ENCODE peak calls at places on chromosomes 16 and 17, in five cellular contexts. R is A673, J is endothelial cell of umbilical vein, C is MM.1S, G is PC-9. X is an unnamed sample.

GRCh38 chr17:31398381-31399275 is 7.2 kb downstream of the RAB11FIP4 start:
- DNase-seq in R (no peak), J (no peak), C (no peak), G (no peak), X (no peak)

GRCh38 chr16:2523801-2524231 is 3.6 kb downstream of the AMDHD2 start:
- DNase-seq in R (no peak), J (no peak), C (no peak), G (no peak), X (no peak)

GRCh38 chr17:70053241-70054234 is 21.5 kb upstream of the KCNJ16 start:
- DNase-seq in R (no peak), J (peak; percentile 68), C (no peak), G (no peak), X (no peak)

GRCh38 chr16:30658731-30659506 is 688 bp downstream of the FBRS start:
- DNase-seq in R (peak; percentile 99), J (no peak), C (peak; percentile 89), G (peak; percentile 90), X (peak; percentile 94)

GRCh38 chr17:76053230-76054111 is 18.8 kb downstream of the SRP68 start:
- DNase-seq in R (peak; percentile 75), J (peak; percentile 79), C (no peak), G (peak; percentile 79), X (no peak)

GRCh38 chr16:64907844-64908243 is 214.0 kb downstream of the CDH11 start:
- DNase-seq in R (no peak), J (no peak), C (no peak), G (no peak), X (no peak)

GRCh38 chr17:69607162-69607834 is 192.8 kb downstream of the MAP2K6 start:
- DNase-seq in R (peak; percentile 77), J (peak; percentile 89), C (peak; percentile 82), G (no peak), X (peak; percentile 84)

GRCh38 chr17:4710693-4711634 is 532 bp downstream of the ARRB2 start:
- DNase-seq in R (no peak), J (no peak), C (no peak), G (no peak), X (no peak)

GRCh38 chr17:64653325-64653984 is 8.7 kb downstream of the SMURF2 start:
- DNase-seq in R (no peak), J (no peak), C (no peak), G (no peak), X (no peak)

GRCh38 chr16:1960665-1961630 is 1.6 kb downstream of the NDUFB10 start:
- DNase-seq in R (peak; percentile 83), J (peak; percentile 39), C (no peak), G (peak; percentile 60), X (peak; percentile 37)

GRCh38 chr17:10768766-10769383 is 35.0 kb downstream of the TMEM238L start:
- DNase-seq in R (no peak), J (no peak), C (no peak), G (no peak), X (no peak)

GRCh38 chr17:34533811-34534527 is 45.4 kb upstream of the TMEM132E start:
- DNase-seq in R (no peak), J (no peak), C (no peak), G (no peak), X (no peak)

GRCh38 chr16:81198635-81199034 is 39.9 kb upstream of the BCO1 start:
- DNase-seq in R (no peak), J (no peak), C (no peak), G (no peak), X (no peak)

GRCh38 chr16:68273896-68274295 is 9.6 kb downstream of the SLC7A6 start:
- DNase-seq in R (no peak), J (no peak), C (no peak), G (no peak), X (no peak)

GRCh38 chr17:19705771-19706770 is 10.3 kb downstream of the SLC47A2 start:
- DNase-seq in R (no peak), J (no peak), C (no peak), G (no peak), X (peak; percentile 70)

GRCh38 chr17:44969144-44969780 is 1.2 kb upstream of the C1QL1 start:
- DNase-seq in R (no peak), J (no peak), C (no peak), G (no peak), X (peak; percentile 73)
- TF ChIP-seq EZH2 in R (no peak), J (peak; percentile 10), C (no peak), G (no peak), X (peak; percentile 44)

GRCh38 chr17:8630802-8631553 is 453 bp upstream of the MYH10 start:
- DNase-seq in R (peak; percentile 100), J (peak; percentile 100), C (peak; percentile 99), G (peak; percentile 49), X (peak; percentile 100)
- TF ChIP-seq CTCF in R (peak; percentile 18), J (no peak), C (peak; percentile 39), G (no peak), X (peak; percentile 46)

DNA sequence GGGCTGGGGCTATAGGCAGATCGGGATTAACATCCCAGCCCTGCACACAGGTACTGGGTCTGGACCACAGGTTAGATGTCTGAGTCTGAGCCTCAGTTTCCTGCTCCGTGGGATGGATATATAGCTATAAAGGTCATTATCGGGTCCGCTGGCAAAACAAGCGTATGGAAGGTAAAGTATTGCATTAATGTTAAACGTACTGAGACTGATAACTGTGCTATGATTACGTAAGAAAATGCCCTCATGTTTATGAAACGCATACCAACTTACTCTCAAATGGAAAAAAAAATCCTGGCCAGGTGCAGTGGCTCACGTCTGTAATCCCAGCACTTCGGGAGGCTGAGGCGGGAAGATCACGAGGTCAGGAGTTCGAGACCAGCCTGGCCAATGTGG is 135.2 kb downstream of the CCDC182 start:
- DNase-seq in R (no peak), J (no peak), C (no peak), G (no peak), X (no peak)
- TF ChIP-seq EZH2 in R (no peak), J (no peak), C (no peak), G (no peak), X (no peak)

GRCh38 chr16:50781043-50781442 is 39.2 kb downstream of the CYLD start:
- DNase-seq in R (no peak), J (no peak), C (no peak), G (no peak), X (peak; percentile 63)
- TF ChIP-seq CTCF in R (peak; percentile 33), J (no peak), C (no peak), G (no peak), X (peak; percentile 64)

DNA sequence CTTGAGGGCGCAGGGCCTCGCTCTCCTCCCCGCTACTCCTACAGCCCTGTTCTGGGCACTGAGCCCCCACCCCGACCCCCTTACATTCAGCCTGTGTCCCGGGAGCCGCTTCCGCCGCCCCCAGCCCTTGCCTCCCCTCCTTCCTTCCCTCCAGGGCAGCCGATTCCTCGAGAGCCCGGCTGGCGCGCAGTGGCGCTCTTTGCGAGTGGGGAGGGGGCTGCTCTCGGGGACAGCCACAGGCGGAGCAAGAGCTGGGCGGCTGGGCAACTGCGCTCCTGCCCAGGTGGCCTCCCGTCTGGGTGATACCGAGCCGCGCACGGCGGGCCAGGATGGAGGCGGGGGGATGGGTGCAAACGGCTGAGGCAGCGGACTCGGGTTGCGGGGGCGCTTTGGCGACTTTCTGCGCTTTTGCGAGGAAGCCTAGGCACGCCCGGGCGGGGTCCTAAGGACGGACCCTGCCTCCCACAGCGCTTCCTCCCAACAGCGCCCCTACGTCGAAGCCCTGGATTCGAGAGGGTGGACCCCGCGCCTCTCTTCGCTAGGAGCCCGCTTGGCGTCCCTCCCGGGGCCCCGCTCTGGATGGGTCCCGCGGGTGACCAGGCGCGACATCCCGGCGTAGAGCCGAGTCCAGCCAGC is 1.3 kb downstream of the MMP15 start:
- DNase-seq in R (peak; percentile 21), J (no peak), C (no peak), G (no peak), X (peak; percentile 66)
- TF ChIP-seq EZH2 in R (no peak), J (peak; percentile 55), C (no peak), G (no peak), X (peak; percentile 3)

DNA sequence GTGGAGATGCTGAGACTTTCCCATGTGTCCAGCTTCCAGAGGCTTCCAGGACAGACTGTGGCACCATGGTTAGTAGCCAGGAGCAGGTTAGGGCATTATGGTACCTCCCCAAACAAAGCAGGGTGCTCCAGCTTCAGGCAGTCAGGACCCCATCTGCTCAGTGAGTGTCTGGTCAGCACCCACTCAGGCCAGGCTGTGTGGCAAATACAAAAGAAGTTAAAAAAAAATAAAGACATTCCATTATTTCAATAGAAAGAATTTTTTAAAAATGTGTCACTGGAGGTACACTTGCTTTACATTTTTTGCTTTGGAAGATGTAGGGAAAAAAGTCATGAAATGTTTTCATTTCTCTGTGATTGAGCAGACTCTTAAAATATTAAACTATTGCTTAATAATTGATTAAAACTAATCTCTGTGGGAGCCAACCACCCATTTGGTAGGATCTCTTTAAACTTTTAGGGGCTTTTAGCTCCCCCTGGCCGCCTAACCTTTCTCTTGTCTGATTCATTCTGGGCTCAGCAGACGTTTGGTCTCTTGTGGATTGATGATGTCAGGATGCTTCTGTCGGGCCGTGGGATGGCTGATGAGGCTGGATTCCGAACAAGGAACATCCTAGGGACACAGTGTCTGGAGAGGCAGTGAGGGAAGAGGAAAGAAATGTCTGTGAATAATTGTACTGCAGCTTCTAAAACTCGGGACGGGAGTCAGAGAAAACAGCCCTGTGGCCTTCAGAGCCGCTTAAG is 28.4 kb upstream of the NPTX1 start:
- DNase-seq in R (no peak), J (no peak), C (no peak), G (no peak), X (no peak)
- TF ChIP-seq CTCF in R (no peak), J (no peak), C (no peak), G (no peak), X (no peak)

DNA sequence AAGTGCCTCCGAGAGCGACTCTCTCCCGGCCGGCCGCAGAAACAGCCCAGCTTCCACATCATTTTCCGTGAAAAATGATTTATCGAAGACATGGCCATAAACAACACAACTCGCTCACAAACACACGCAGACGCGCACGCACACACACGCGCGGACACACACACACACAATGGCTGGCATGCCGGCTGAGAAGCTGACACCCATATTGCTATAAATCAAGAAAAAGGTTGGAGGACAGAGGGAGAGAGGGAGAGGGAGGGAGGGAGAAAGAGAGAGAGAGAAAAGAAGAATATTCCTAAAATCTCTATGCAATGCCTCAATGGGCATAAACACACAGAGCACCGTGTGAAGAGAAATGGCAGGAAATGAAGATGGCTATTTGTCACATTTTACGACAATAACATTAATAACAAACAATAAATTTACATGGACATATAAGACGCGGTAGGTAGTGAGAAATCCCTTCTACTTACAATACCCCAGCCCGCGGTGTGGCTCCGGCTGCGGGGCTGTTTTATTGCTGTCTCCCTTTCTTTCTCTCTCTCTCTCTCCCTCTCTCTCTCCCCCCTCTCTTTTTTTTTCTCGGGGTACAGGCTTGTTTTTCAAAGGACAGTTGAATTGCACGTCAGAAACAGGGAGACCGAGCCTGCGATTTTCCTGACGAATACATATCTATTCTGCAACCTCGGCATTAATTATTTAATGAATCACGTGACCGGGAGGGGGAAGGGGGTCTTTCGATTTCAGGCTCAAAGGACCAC is 9.5 kb downstream of the HOXB4 start:
- DNase-seq in R (peak; percentile 52), J (peak; percentile 83), C (no peak), G (no peak), X (no peak)
- TF ChIP-seq EZH2 in R (no peak), J (no peak), C (no peak), G (no peak), X (peak; percentile 88)